ENCODE peak calls at places on chromosomes 6 and 20, in seven cellular contexts. E is head of caudate nucleus; K is stimulated activated CD4-positive, alpha-beta T cell treated with anti-CD3 and anti-CD28 coated beads, TNF-alpha, amount 100 ng/mL, for 24 hours; P is activated CD4-positive, alpha-beta T cell treated with anti-CD3 and anti-CD28 coated beads, Interleukin-2, amount 50 U/mL, for 48 hours; V is COLO829; W is T-helper 2 cell; O is SHP77. C is an unnamed sample.
A peak's percentile ranks its signal among the peaks of the same experiment; 100 is the strongest.

GRCh38 chr20:49345538-49345937 is 67.7 kb upstream of the ZNFX1 start:
- DNase-seq in E (no peak), K (no peak), P (no peak), V (no peak), W (no peak), O (no peak), C (no peak)

GRCh38 chr20:58538752-58539151 is 23.6 kb upstream of the APCDD1L start:
- DNase-seq in E (no peak), K (no peak), P (no peak), V (no peak), W (no peak), O (no peak), C (no peak)

GRCh38 chr6:11869656-11870340 is 91.2 kb upstream of the ADTRP start:
- DNase-seq in E (no peak), K (no peak), P (no peak), V (no peak), W (no peak), O (no peak), C (no peak)

GRCh38 chr6:37987559-37987958 is 168.0 kb downstream of the ZFAND3 start:
- DNase-seq in E (no peak), K (no peak), P (no peak), V (no peak), W (no peak), O (no peak), C (no peak)

GRCh38 chr6:1593958-1594314 is 15.8 kb upstream of the FOXC1 start:
- DNase-seq in E (no peak), K (no peak), P (no peak), V (no peak), W (no peak), O (no peak), C (no peak)

GRCh38 chr6:15089569-15090144 is 156.2 kb upstream of the JARID2 start:
- DNase-seq in E (no peak), K (no peak), P (no peak), V (no peak), W (no peak), O (no peak), C (no peak)

GRCh38 chr6:129385117-129385516 is 324.9 kb downstream of the ARHGAP18 start:
- DNase-seq in E (no peak), K (no peak), P (no peak), V (no peak), W (no peak), O (no peak), C (no peak)

GRCh38 chr6:130070747-130071146 is 52.4 kb downstream of the L3MBTL3 start:
- DNase-seq in E (no peak), K (no peak), P (no peak), V (peak; percentile 19), W (no peak), O (no peak), C (no peak)

GRCh38 chr6:25601797-25602679 is 50.0 kb upstream of the SCGN start:
- DNase-seq in E (no peak), K (no peak), P (no peak), V (peak; percentile 59), W (no peak), O (peak; percentile 39), C (no peak)

GRCh38 chr6:18680842-18681241 is 293.7 kb downstream of the RNF144B start:
- DNase-seq in E (no peak), K (no peak), P (no peak), V (no peak), W (no peak), O (no peak), C (no peak)

GRCh38 chr6:52305948-52306767 is 21.6 kb upstream of the MCM3 start:
- DNase-seq in E (no peak), K (no peak), P (no peak), V (no peak), W (no peak), O (no peak), C (no peak)

GRCh38 chr20:23042270-23042669 is 7.2 kb downstream of the SSTR4 start:
- DNase-seq in E (no peak), K (no peak), P (no peak), V (no peak), W (no peak), O (no peak), C (no peak)

GRCh38 chr6:38640216-38640909 is 634 bp upstream of the BTBD9 start:
- DNase-seq in E (peak; percentile 20), K (no peak), P (no peak), V (no peak), W (no peak), O (no peak), C (peak; percentile 9)

GRCh38 chr6:159467473-159468041 is 225.5 kb downstream of the SOD2 start:
- DNase-seq in E (no peak), K (no peak), P (no peak), V (no peak), W (no peak), O (no peak), C (no peak)